ENCODE peak calls at places on chromosomes 5 and 9, in eight cellular contexts. S is GM12878, Q is fibroblast of lung, L is iris pigment epithelial cell, J is NCI-H2107, B is GM20000, C is tibial nerve, N is heart left ventricle. R is an unnamed sample.

GRCh38 chr9:93895535-93895934 is 59.6 kb downstream of the BARX1 start:
- DNase-seq in B (no peak), S (no peak), C (no peak), L (no peak), J (no peak), Q (no peak), N (no peak), R (no peak)

GRCh38 chr9:72665421-72665820 is 144.0 kb downstream of the TMC1 start:
- DNase-seq in C (no peak), B (no peak), N (no peak), L (peak), Q (no peak), S (no peak), J (no peak), R (peak)

GRCh38 chr5:67156976-67157583 is 39.5 kb downstream of the CD180 start:
- DNase-seq in B (peak), S (no peak), N (no peak), C (no peak), J (no peak), Q (peak), L (peak), R (peak)

GRCh38 chr9:134296301-134297081 is 29.8 kb upstream of the RXRA start:
- DNase-seq in N (peak), L (no peak), C (no peak), Q (no peak), S (no peak), J (no peak), B (no peak), R (no peak)

GRCh38 chr9:38048319-38048969 is 20.6 kb downstream of the SHB start:
- DNase-seq in Q (peak), J (no peak), C (no peak), N (no peak), L (peak), B (no peak), S (no peak), R (no peak)

GRCh38 chr5:54793612-54794436 is 191.6 kb downstream of the ESM1 start:
- DNase-seq in C (no peak), B (no peak), S (no peak), L (peak), J (no peak), N (no peak), Q (peak), R (no peak)

GRCh38 chr5:173928871-173929574 is 40.9 kb downstream of the CPEB4 start:
- DNase-seq in S (no peak), C (no peak), J (no peak), L (no peak), Q (no peak), N (no peak), B (no peak), R (no peak)

GRCh38 chr5:38265546-38266179 is 7.3 kb downstream of the EGFLAM start:
- DNase-seq in Q (peak), L (peak), J (peak), N (no peak), S (no peak), C (peak), B (peak), R (peak)

GRCh38 chr5:33271606-33272005 is 169.2 kb upstream of the TARS1 start:
- DNase-seq in L (no peak), N (no peak), Q (no peak), C (no peak), J (no peak), S (no peak), B (no peak), R (no peak)

GRCh38 chr9:90029996-90030395 is 425.2 kb downstream of the GADD45G start:
- DNase-seq in J (no peak), Q (no peak), L (no peak), S (no peak), N (no peak), C (no peak), B (no peak), R (no peak)

GRCh38 chr9:120904061-120904998 is 22.3 kb downstream of the TRAF1 start:
- DNase-seq in L (no peak), S (no peak), Q (no peak), J (no peak), N (no peak), B (no peak), C (no peak), R (no peak)

GRCh38 chr5:69492391-69493234 is at the start of gene OCLN:
- DNase-seq in B (peak), S (no peak), Q (no peak), N (peak), L (no peak), C (no peak), J (peak), R (peak)

GRCh38 chr5:154898210-154898609 is 39.8 kb downstream of the CNOT8 start:
- DNase-seq in B (no peak), N (no peak), S (no peak), C (no peak), Q (no peak), L (no peak), J (no peak), R (no peak)

GRCh38 chr5:57216714-57217113 is 42.9 kb downstream of the GPBP1 start:
- DNase-seq in J (no peak), Q (peak), N (no peak), C (no peak), S (no peak), B (no peak), L (peak), R (no peak)

GRCh38 chr5:180527659-180528058 is 33.5 kb downstream of the CNOT6 start:
- DNase-seq in L (no peak), C (no peak), Q (no peak), S (no peak), J (no peak), N (no peak), B (no peak), R (no peak)

GRCh38 chr5:75363111-75363510 is 26.1 kb downstream of the HMGCR start:
- DNase-seq in Q (no peak), L (no peak), N (no peak), J (no peak), S (no peak), C (no peak), B (no peak), R (no peak)

GRCh38 chr9:127899200-127899943 is at the start of gene ST6GALNAC6:
- DNase-seq in S (no peak), Q (peak), B (peak), L (peak), C (peak), J (no peak), N (peak), R (no peak)

GRCh38 chr9:106417685-106418084 is 445.3 kb upstream of the ZNF462 start:
- DNase-seq in S (no peak), C (no peak), B (no peak), J (no peak), L (no peak), Q (no peak), N (no peak), R (no peak)

GRCh38 chr9:133044661-133045060 is 13.9 kb downstream of the GTF3C5 start:
- DNase-seq in N (no peak), L (no peak), S (no peak), Q (no peak), C (no peak), J (no peak), B (no peak), R (no peak)

GRCh38 chr5:176438959-176439757 is 9.0 kb upstream of the FAF2 start:
- DNase-seq in J (no peak), N (no peak), B (no peak), C (no peak), S (no peak), L (peak), Q (peak), R (peak)

GRCh38 chr5:56985941-56986630 is 34.2 kb upstream of the MIER3 start:
- DNase-seq in S (no peak), J (no peak), N (no peak), Q (no peak), L (no peak), B (no peak), C (no peak), R (no peak)

GRCh38 chr9:112174223-112174964 is 703 bp downstream of the SUSD1 start:
- DNase-seq in L (peak), J (no peak), N (peak), C (no peak), S (peak), Q (peak), B (peak), R (peak)

GRCh38 chr9:25702536-25702935 is 24.3 kb upstream of the TUSC1 start:
- DNase-seq in B (no peak), C (no peak), Q (peak), S (no peak), J (no peak), N (no peak), L (no peak), R (no peak)

GRCh38 chr9:134396258-134396742 is 70.0 kb downstream of the RXRA start:
- DNase-seq in B (peak), J (no peak), S (peak), Q (no peak), N (peak), C (no peak), L (no peak), R (no peak)